ENCODE peak calls at places on chromosome 2, in ten cellular contexts. S, U, C, H, T, Q, A, G, W and P are unnamed samples.

GRCh38 chr2:133498615-133499585 is 69.4 kb downstream of the NCKAP5 start:
- DNase-seq in H (no peak), C (no peak), T (no peak), Q (no peak), S (no peak), G (no peak), A (no peak), W (peak; percentile 50), U (no peak), P (no peak)

GRCh38 chr2:15914981-15915380 is 25.4 kb upstream of the MYCN start:
- DNase-seq in A (no peak), U (no peak), Q (no peak), W (no peak), G (no peak), S (no peak), T (no peak), C (no peak), H (no peak), P (no peak)

GRCh38 chr2:223613017-223613950 is 11.1 kb upstream of the SCG2 start:
- DNase-seq in H (peak; percentile 99), G (no peak), U (peak; percentile 91), T (no peak), S (no peak), A (no peak), Q (peak; percentile 69), C (peak; percentile 89), W (peak; percentile 99), P (peak; percentile 3)

GRCh38 chr2:54503192-54503591 is 47.1 kb downstream of the SPTBN1 start:
- DNase-seq in S (no peak), T (peak; percentile 66), C (no peak), H (peak; percentile 60), U (peak; percentile 82), A (no peak), Q (no peak), G (no peak), W (peak; percentile 24), P (no peak)

GRCh38 chr2:151523825-151524224 is 114.1 kb downstream of the RIF1 start:
- DNase-seq in G (no peak), H (no peak), C (no peak), T (no peak), S (no peak), A (no peak), U (no peak), W (peak; percentile 29), Q (no peak), P (no peak)

GRCh38 chr2:10834300-10834699 is 21.7 kb upstream of the PDIA6 start:
- DNase-seq in W (no peak), S (no peak), U (no peak), A (no peak), T (no peak), G (no peak), C (no peak), Q (no peak), H (no peak), P (no peak)

GRCh38 chr2:200376422-200377142 is 70.1 kb downstream of the SPATS2L start:
- DNase-seq in S (no peak), A (no peak), H (no peak), U (no peak), C (peak; percentile 15), W (no peak), Q (no peak), T (no peak), G (no peak), P (no peak)

GRCh38 chr2:240346015-240346752 is 89.3 kb upstream of the GPC1 start:
- DNase-seq in U (no peak), G (no peak), S (no peak), A (no peak), T (no peak), C (no peak), Q (no peak), H (no peak), W (no peak), P (no peak)

GRCh38 chr2:84865181-84865783 is 15.6 kb downstream of the TRABD2A start:
- DNase-seq in T (no peak), U (no peak), C (no peak), W (peak; percentile 43), G (no peak), H (peak; percentile 55), Q (no peak), S (no peak), A (no peak), P (no peak)